ENCODE peak calls at places on chromosomes 1 and 21, in seven cellular contexts. H, G, N, C, T, U and J are unnamed samples.

GRCh38 chr1:86487131-86487804 is 18.5 kb downstream of the CLCA1 start:
- DNase-seq in H (no peak), G (no peak), N (peak; percentile 74), C (no peak), T (no peak), U (no peak), J (no peak)

GRCh38 chr1:173870252-173871075 is 2.3 kb downstream of the ZBTB37 start:
- DNase-seq in H (no peak), G (peak; percentile 3), N (no peak), C (no peak), T (no peak), U (no peak), J (no peak)

GRCh38 chr1:155962599-155963211 is 15.6 kb downstream of the ARHGEF2 start:
- DNase-seq in H (no peak), G (no peak), N (peak; percentile 80), C (no peak), T (no peak), U (no peak), J (no peak)

GRCh38 chr1:100834779-100835645 is 59.6 kb downstream of the EXTL2 start:
- DNase-seq in H (no peak), G (no peak), N (no peak), C (no peak), T (no peak), U (no peak), J (no peak)

GRCh38 chr1:41461790-41462679 is 22.4 kb downstream of the EDN2 start:
- DNase-seq in H (no peak), G (no peak), N (no peak), C (no peak), T (peak; percentile 17), U (no peak), J (no peak)

GRCh38 chr1:172431721-172432192 is 11.3 kb downstream of the C1orf105 start:
- DNase-seq in H (no peak), G (no peak), N (no peak), C (no peak), T (peak; percentile 8), U (no peak), J (no peak)

GRCh38 chr1:68107771-68108170 is 57.3 kb upstream of the DIRAS3 start:
- DNase-seq in H (no peak), G (no peak), N (peak; percentile 72), C (no peak), T (no peak), U (no peak), J (no peak)

GRCh38 chr1:231799363-231799986 is 172.9 kb downstream of the DISC1 start:
- DNase-seq in H (no peak), G (no peak), N (no peak), C (no peak), T (no peak), U (no peak), J (no peak)

GRCh38 chr1:95168638-95169411 is 51.7 kb downstream of the TLCD4 start:
- DNase-seq in H (no peak), G (no peak), N (no peak), C (no peak), T (no peak), U (no peak), J (no peak)

GRCh38 chr1:15802234-15802965 is 5.0 kb downstream of the UQCRHL start:
- DNase-seq in H (no peak), G (no peak), N (peak; percentile 54), C (no peak), T (no peak), U (no peak), J (no peak)

GRCh38 chr1:50347933-50348332 is 75.3 kb downstream of the DMRTA2 start:
- DNase-seq in H (no peak), G (no peak), N (no peak), C (no peak), T (no peak), U (no peak), J (no peak)

GRCh38 chr1:12245116-12245515 is 15.3 kb downstream of the VPS13D start:
- DNase-seq in H (no peak), G (no peak), N (no peak), C (no peak), T (no peak), U (no peak), J (no peak)

GRCh38 chr1:202170726-202171125 is 10.3 kb upstream of the PTPN7 start:
- DNase-seq in H (no peak), G (no peak), N (no peak), C (no peak), T (peak; percentile 16), U (no peak), J (no peak)

GRCh38 chr1:95085376-95085775 is 12.6 kb upstream of the ALG14 start:
- DNase-seq in H (no peak), G (no peak), N (no peak), C (no peak), T (no peak), U (no peak), J (no peak)

GRCh38 chr21:45979141-45979631 is 2.4 kb upstream of the COL6A1 start:
- DNase-seq in H (no peak), G (no peak), N (peak; percentile 83), C (peak; percentile 2), T (no peak), U (no peak), J (no peak)